ENCODE peak calls at places on chromosomes 2 and 18, in ten cellular contexts. One of them, this sample, is unnamed.

GRCh38 chr2:228674155-228674554 is 492.7 kb upstream of the SPHKAP start:
- DNase-seq in T-helper 17 cell: no peak
- DNase-seq in lower lobe of right lung: no peak
- DNase-seq in mammary epithelial cell: no peak
- DNase-seq in right cardiac atrium: no peak
- DNase-seq in K562: no peak
- DNase-seq in AG10803: no peak
- DNase-seq in nucleus accumbens: no peak
- DNase-seq in myocyte: no peak
- DNase-seq in A549: no peak
- DNase-seq in this sample: no peak

GRCh38 chr2:227317834-227318233 is 7.2 kb upstream of the MFF start:
- DNase-seq in T-helper 17 cell: no peak
- DNase-seq in lower lobe of right lung: no peak
- DNase-seq in mammary epithelial cell: no peak
- DNase-seq in right cardiac atrium: no peak
- DNase-seq in K562: no peak
- DNase-seq in AG10803: no peak
- DNase-seq in nucleus accumbens: no peak
- DNase-seq in myocyte: no peak
- DNase-seq in A549: no peak
- DNase-seq in this sample: no peak

GRCh38 chr2:136126527-136126926 is 8.6 kb upstream of the CXCR4 start:
- DNase-seq in T-helper 17 cell: no peak
- DNase-seq in lower lobe of right lung: no peak
- DNase-seq in mammary epithelial cell: no peak
- DNase-seq in right cardiac atrium: no peak
- DNase-seq in K562: no peak
- DNase-seq in AG10803: no peak
- DNase-seq in nucleus accumbens: no peak
- DNase-seq in myocyte: no peak
- DNase-seq in A549: no peak
- DNase-seq in this sample: no peak

GRCh38 chr2:170679607-170680079 is 35.5 kb upstream of the SP5 start:
- DNase-seq in T-helper 17 cell: no peak
- DNase-seq in lower lobe of right lung: no peak
- DNase-seq in mammary epithelial cell: no peak
- DNase-seq in right cardiac atrium: no peak
- DNase-seq in K562: no peak
- DNase-seq in AG10803: no peak
- DNase-seq in nucleus accumbens: no peak
- DNase-seq in myocyte: no peak
- DNase-seq in A549: no peak
- DNase-seq in this sample: no peak

GRCh38 chr18:28086530-28087172 is 90.3 kb downstream of the CDH2 start:
- DNase-seq in T-helper 17 cell: no peak
- DNase-seq in lower lobe of right lung: no peak
- DNase-seq in mammary epithelial cell: peak
- DNase-seq in right cardiac atrium: no peak
- DNase-seq in K562: no peak
- DNase-seq in AG10803: peak
- DNase-seq in nucleus accumbens: no peak
- DNase-seq in myocyte: peak
- DNase-seq in A549: no peak
- DNase-seq in this sample: no peak

GRCh38 chr2:219684721-219685689 is 57.6 kb downstream of the SLC4A3 start:
- DNase-seq in T-helper 17 cell: no peak
- DNase-seq in lower lobe of right lung: peak
- DNase-seq in mammary epithelial cell: peak
- DNase-seq in right cardiac atrium: peak
- DNase-seq in K562: peak
- DNase-seq in AG10803: peak
- DNase-seq in nucleus accumbens: no peak
- DNase-seq in myocyte: peak
- DNase-seq in A549: no peak
- DNase-seq in this sample: peak

GRCh38 chr2:77579076-77579769 is 57.0 kb upstream of the LRRTM4 start:
- DNase-seq in T-helper 17 cell: no peak
- DNase-seq in lower lobe of right lung: no peak
- DNase-seq in mammary epithelial cell: no peak
- DNase-seq in right cardiac atrium: no peak
- DNase-seq in K562: no peak
- DNase-seq in AG10803: no peak
- DNase-seq in nucleus accumbens: no peak
- DNase-seq in myocyte: no peak
- DNase-seq in A549: no peak
- DNase-seq in this sample: no peak

GRCh38 chr18:56407631-56408030 is 230.8 kb downstream of the TXNL1 start:
- DNase-seq in T-helper 17 cell: no peak
- DNase-seq in lower lobe of right lung: no peak
- DNase-seq in mammary epithelial cell: no peak
- DNase-seq in right cardiac atrium: no peak
- DNase-seq in K562: no peak
- DNase-seq in AG10803: no peak
- DNase-seq in nucleus accumbens: no peak
- DNase-seq in myocyte: no peak
- DNase-seq in A549: no peak
- DNase-seq in this sample: no peak

GRCh38 chr2:191038241-191038725 is 24.3 kb upstream of the STAT1 start:
- DNase-seq in T-helper 17 cell: no peak
- DNase-seq in lower lobe of right lung: no peak
- DNase-seq in mammary epithelial cell: peak
- DNase-seq in right cardiac atrium: no peak
- DNase-seq in K562: peak
- DNase-seq in AG10803: peak
- DNase-seq in nucleus accumbens: no peak
- DNase-seq in myocyte: peak
- DNase-seq in A549: no peak
- DNase-seq in this sample: no peak

GRCh38 chr2:216792222-216793001 is 67.5 kb downstream of the TNP1 start:
- DNase-seq in T-helper 17 cell: no peak
- DNase-seq in lower lobe of right lung: peak
- DNase-seq in mammary epithelial cell: peak
- DNase-seq in right cardiac atrium: peak
- DNase-seq in K562: no peak
- DNase-seq in AG10803: peak
- DNase-seq in nucleus accumbens: no peak
- DNase-seq in myocyte: peak
- DNase-seq in A549: no peak
- DNase-seq in this sample: no peak

GRCh38 chr2:9497017-9497416 is 22.7 kb downstream of the IAH1 start:
- DNase-seq in T-helper 17 cell: no peak
- DNase-seq in lower lobe of right lung: no peak
- DNase-seq in mammary epithelial cell: peak
- DNase-seq in right cardiac atrium: no peak
- DNase-seq in K562: no peak
- DNase-seq in AG10803: no peak
- DNase-seq in nucleus accumbens: no peak
- DNase-seq in myocyte: no peak
- DNase-seq in A549: no peak
- DNase-seq in this sample: no peak

GRCh38 chr2:125418483-125418882 is 1237.5 kb upstream of the GYPC start:
- DNase-seq in T-helper 17 cell: no peak
- DNase-seq in lower lobe of right lung: no peak
- DNase-seq in mammary epithelial cell: no peak
- DNase-seq in right cardiac atrium: no peak
- DNase-seq in K562: no peak
- DNase-seq in AG10803: no peak
- DNase-seq in nucleus accumbens: no peak
- DNase-seq in myocyte: no peak
- DNase-seq in A549: no peak
- DNase-seq in this sample: no peak

GRCh38 chr2:46179037-46179621 is 118.1 kb upstream of the EPAS1 start:
- DNase-seq in T-helper 17 cell: peak
- DNase-seq in lower lobe of right lung: no peak
- DNase-seq in mammary epithelial cell: peak
- DNase-seq in right cardiac atrium: peak
- DNase-seq in K562: peak
- DNase-seq in AG10803: peak
- DNase-seq in nucleus accumbens: no peak
- DNase-seq in myocyte: peak
- DNase-seq in A549: no peak
- DNase-seq in this sample: no peak

GRCh38 chr18:75240433-75240832 is 29.8 kb downstream of the TSHZ1 start:
- DNase-seq in T-helper 17 cell: no peak
- DNase-seq in lower lobe of right lung: no peak
- DNase-seq in mammary epithelial cell: no peak
- DNase-seq in right cardiac atrium: no peak
- DNase-seq in K562: peak
- DNase-seq in AG10803: no peak
- DNase-seq in nucleus accumbens: no peak
- DNase-seq in myocyte: no peak
- DNase-seq in A549: no peak
- DNase-seq in this sample: no peak

GRCh38 chr18:25650201-25650941 is 298.4 kb upstream of the ZNF521 start:
- DNase-seq in T-helper 17 cell: no peak
- DNase-seq in lower lobe of right lung: no peak
- DNase-seq in mammary epithelial cell: peak
- DNase-seq in right cardiac atrium: no peak
- DNase-seq in K562: no peak
- DNase-seq in AG10803: peak
- DNase-seq in nucleus accumbens: no peak
- DNase-seq in myocyte: peak
- DNase-seq in A549: no peak
- DNase-seq in this sample: no peak